ENCODE peak calls at places on chromosomes 13 and 19, in seven cellular contexts. One of them, this sample, is unnamed.

GRCh38 chr13:32409561-32410440 is 18.1 kb downstream of the N4BP2L1 start:
- DNase-seq in astrocyte of the spinal cord: peak
- DNase-seq in cardiac fibroblast: peak
- DNase-seq in heart right ventricle: peak
- DNase-seq in tibial artery: peak
- DNase-seq in endodermal cell: peak
- DNase-seq in brain microvascular endothelial cell: peak
- DNase-seq in this sample: no peak

GRCh38 chr13:30172593-30173300 is 134.6 kb downstream of the KATNAL1 start:
- DNase-seq in astrocyte of the spinal cord: no peak
- DNase-seq in cardiac fibroblast: no peak
- DNase-seq in heart right ventricle: no peak
- DNase-seq in tibial artery: no peak
- DNase-seq in endodermal cell: no peak
- DNase-seq in brain microvascular endothelial cell: no peak
- DNase-seq in this sample: no peak

GRCh38 chr19:18762125-18763023 is 28.7 kb downstream of the COMP start:
- DNase-seq in astrocyte of the spinal cord: peak
- DNase-seq in cardiac fibroblast: peak
- DNase-seq in heart right ventricle: peak
- DNase-seq in tibial artery: no peak
- DNase-seq in endodermal cell: no peak
- DNase-seq in brain microvascular endothelial cell: no peak
- DNase-seq in this sample: no peak

GRCh38 chr19:57280913-57281425 is 684 bp downstream of the ZNF460 start:
- DNase-seq in astrocyte of the spinal cord: no peak
- DNase-seq in cardiac fibroblast: peak
- DNase-seq in heart right ventricle: no peak
- DNase-seq in tibial artery: no peak
- DNase-seq in endodermal cell: no peak
- DNase-seq in brain microvascular endothelial cell: no peak
- DNase-seq in this sample: peak

GRCh38 chr13:26583662-26584061 is 26.2 kb downstream of the WASF3 start:
- DNase-seq in astrocyte of the spinal cord: no peak
- DNase-seq in cardiac fibroblast: no peak
- DNase-seq in heart right ventricle: no peak
- DNase-seq in tibial artery: no peak
- DNase-seq in endodermal cell: no peak
- DNase-seq in brain microvascular endothelial cell: no peak
- DNase-seq in this sample: no peak

GRCh38 chr13:78241278-78241919 is 322.8 kb upstream of the EDNRB start:
- DNase-seq in astrocyte of the spinal cord: peak
- DNase-seq in cardiac fibroblast: peak
- DNase-seq in heart right ventricle: peak
- DNase-seq in tibial artery: no peak
- DNase-seq in endodermal cell: peak
- DNase-seq in brain microvascular endothelial cell: peak
- DNase-seq in this sample: peak

GRCh38 chr19:42440357-42441046 is 2.2 kb downstream of the CXCL17 start:
- DNase-seq in astrocyte of the spinal cord: peak
- DNase-seq in cardiac fibroblast: peak
- DNase-seq in heart right ventricle: peak
- DNase-seq in tibial artery: peak
- DNase-seq in endodermal cell: peak
- DNase-seq in brain microvascular endothelial cell: peak
- DNase-seq in this sample: peak

GRCh38 chr13:112689498-112690241 is at the start of gene ATP11A:
- DNase-seq in astrocyte of the spinal cord: peak
- DNase-seq in cardiac fibroblast: peak
- DNase-seq in heart right ventricle: peak
- DNase-seq in tibial artery: peak
- DNase-seq in endodermal cell: peak
- DNase-seq in brain microvascular endothelial cell: peak
- DNase-seq in this sample: peak

GRCh38 chr19:58380037-58380735 is 644 bp downstream of the ZNF837 start:
- DNase-seq in astrocyte of the spinal cord: no peak
- DNase-seq in cardiac fibroblast: no peak
- DNase-seq in heart right ventricle: no peak
- DNase-seq in tibial artery: no peak
- DNase-seq in endodermal cell: no peak
- DNase-seq in brain microvascular endothelial cell: peak
- DNase-seq in this sample: no peak

GRCh38 chr19:32018014-32018413 is 327.4 kb upstream of the ZNF507 start:
- DNase-seq in astrocyte of the spinal cord: peak
- DNase-seq in cardiac fibroblast: peak
- DNase-seq in heart right ventricle: no peak
- DNase-seq in tibial artery: no peak
- DNase-seq in endodermal cell: no peak
- DNase-seq in brain microvascular endothelial cell: no peak
- DNase-seq in this sample: no peak

GRCh38 chr13:20667857-20668256 is 35.6 kb upstream of the IL17D start:
- DNase-seq in astrocyte of the spinal cord: no peak
- DNase-seq in cardiac fibroblast: no peak
- DNase-seq in heart right ventricle: no peak
- DNase-seq in tibial artery: no peak
- DNase-seq in endodermal cell: no peak
- DNase-seq in brain microvascular endothelial cell: no peak
- DNase-seq in this sample: no peak

GRCh38 chr19:11737964-11738745 is 591 bp downstream of the ZNF823 start:
- DNase-seq in astrocyte of the spinal cord: peak
- DNase-seq in cardiac fibroblast: peak
- DNase-seq in heart right ventricle: peak
- DNase-seq in tibial artery: peak
- DNase-seq in endodermal cell: peak
- DNase-seq in brain microvascular endothelial cell: peak
- DNase-seq in this sample: peak
- TF ChIP-seq CTCF in astrocyte of the spinal cord: no peak
- TF ChIP-seq CTCF in cardiac fibroblast: no peak
- TF ChIP-seq CTCF in heart right ventricle: no peak
- TF ChIP-seq CTCF in tibial artery: no peak
- TF ChIP-seq CTCF in endodermal cell: peak
- TF ChIP-seq CTCF in brain microvascular endothelial cell: no peak
- TF ChIP-seq CTCF in this sample: peak

DNA sequence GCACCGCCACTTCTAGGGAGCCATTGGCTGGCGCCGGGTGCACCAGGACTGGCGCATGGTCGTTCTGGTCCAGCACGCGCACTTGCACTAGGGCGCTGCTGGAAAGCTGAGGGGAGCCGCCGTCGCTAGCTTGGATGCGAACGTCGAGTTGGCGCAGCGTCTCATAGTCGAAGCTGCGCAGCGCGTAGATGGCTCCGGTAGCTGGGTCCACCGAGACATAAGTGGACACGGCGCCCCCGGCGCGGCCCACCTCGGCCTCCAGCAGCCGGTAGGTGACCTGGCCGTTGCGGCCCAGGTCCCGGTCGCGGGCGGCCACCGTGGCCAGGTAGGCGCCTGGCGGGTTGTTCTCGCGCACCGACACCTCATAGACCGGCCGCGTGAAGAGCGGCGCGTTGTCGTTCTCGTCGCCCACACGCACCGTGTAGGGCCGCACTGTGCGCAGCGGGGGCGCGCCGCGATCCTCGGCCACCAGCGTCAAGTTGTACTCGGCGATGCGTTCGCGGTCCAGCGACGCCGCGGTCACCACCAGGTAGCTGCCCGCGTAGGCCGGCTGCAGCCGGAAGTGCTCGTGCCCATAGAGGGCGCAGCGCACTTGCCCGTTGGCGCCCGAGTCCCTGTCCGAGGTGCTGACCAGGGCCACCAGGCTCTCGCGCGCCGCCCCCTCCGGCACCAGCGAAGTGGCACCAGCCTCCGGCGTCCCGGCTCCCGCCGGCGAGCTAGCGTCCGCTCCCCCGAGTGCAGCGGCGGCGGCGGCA is 1.7 kb downstream of the PCDH8 start:
- DNase-seq in astrocyte of the spinal cord: no peak
- DNase-seq in cardiac fibroblast: peak
- DNase-seq in heart right ventricle: peak
- DNase-seq in tibial artery: peak
- DNase-seq in endodermal cell: peak
- DNase-seq in brain microvascular endothelial cell: no peak
- DNase-seq in this sample: peak
- TF ChIP-seq CTCF in astrocyte of the spinal cord: peak
- TF ChIP-seq CTCF in cardiac fibroblast: peak
- TF ChIP-seq CTCF in heart right ventricle: peak
- TF ChIP-seq CTCF in tibial artery: peak
- TF ChIP-seq CTCF in endodermal cell: peak
- TF ChIP-seq CTCF in brain microvascular endothelial cell: peak
- TF ChIP-seq CTCF in this sample: peak

GRCh38 chr19:55173717-55174409 is 6.2 kb downstream of the SYT5 start:
- DNase-seq in astrocyte of the spinal cord: peak
- DNase-seq in cardiac fibroblast: peak
- DNase-seq in heart right ventricle: peak
- DNase-seq in tibial artery: peak
- DNase-seq in endodermal cell: peak
- DNase-seq in brain microvascular endothelial cell: peak
- DNase-seq in this sample: no peak
- TF ChIP-seq CTCF in astrocyte of the spinal cord: peak
- TF ChIP-seq CTCF in cardiac fibroblast: no peak
- TF ChIP-seq CTCF in heart right ventricle: no peak
- TF ChIP-seq CTCF in tibial artery: no peak
- TF ChIP-seq CTCF in endodermal cell: peak
- TF ChIP-seq CTCF in brain microvascular endothelial cell: peak
- TF ChIP-seq CTCF in this sample: no peak

DNA sequence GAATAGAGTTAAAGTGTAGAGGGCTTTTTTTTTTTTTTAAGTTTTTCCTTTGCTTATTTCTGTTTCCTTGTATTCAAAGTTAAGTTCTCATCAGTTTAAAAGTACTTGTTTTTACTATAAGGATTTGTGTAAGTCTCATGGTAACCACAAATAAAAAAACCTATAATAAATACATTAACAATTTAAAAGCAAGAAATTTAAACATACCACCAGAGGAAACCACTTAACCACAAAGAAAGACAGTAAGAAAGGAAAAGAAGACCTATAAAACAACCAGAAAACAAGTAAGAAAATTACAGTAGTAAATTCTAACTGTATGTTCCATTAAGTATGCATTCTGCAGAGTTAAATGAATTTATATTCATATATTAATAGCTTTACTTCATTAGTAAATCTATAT is 999.1 kb upstream of the ATXN8OS start:
- DNase-seq in astrocyte of the spinal cord: peak
- DNase-seq in cardiac fibroblast: no peak
- DNase-seq in heart right ventricle: no peak
- DNase-seq in tibial artery: no peak
- DNase-seq in endodermal cell: no peak
- DNase-seq in brain microvascular endothelial cell: no peak
- DNase-seq in this sample: no peak
- TF ChIP-seq CTCF in astrocyte of the spinal cord: no peak
- TF ChIP-seq CTCF in cardiac fibroblast: no peak
- TF ChIP-seq CTCF in heart right ventricle: no peak
- TF ChIP-seq CTCF in tibial artery: no peak
- TF ChIP-seq CTCF in endodermal cell: peak
- TF ChIP-seq CTCF in brain microvascular endothelial cell: no peak
- TF ChIP-seq CTCF in this sample: no peak

DNA sequence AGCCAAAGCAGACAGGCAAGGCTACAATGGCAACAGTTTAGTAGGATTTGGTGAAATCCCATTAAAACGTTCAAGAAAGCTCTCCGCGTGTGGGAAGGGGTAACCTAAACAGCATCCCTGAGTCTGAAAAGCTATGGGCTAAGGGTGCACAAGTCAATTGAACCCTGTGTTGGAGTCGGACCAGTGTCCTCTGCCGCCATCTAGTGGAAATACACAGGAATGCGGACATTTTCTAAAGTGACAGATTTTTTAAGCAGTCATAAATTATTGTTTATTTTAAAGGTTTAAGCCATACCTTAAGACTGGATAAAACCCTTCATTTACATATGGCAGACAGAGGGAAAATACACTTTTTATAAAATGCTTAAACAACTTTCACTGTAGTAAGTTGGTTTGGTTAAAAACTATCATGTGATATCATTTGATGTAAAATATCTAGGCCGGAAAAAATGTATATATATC is 26.5 kb upstream of the LSM14A start:
- DNase-seq in astrocyte of the spinal cord: peak
- DNase-seq in cardiac fibroblast: peak
- DNase-seq in heart right ventricle: no peak
- DNase-seq in tibial artery: peak
- DNase-seq in endodermal cell: peak
- DNase-seq in brain microvascular endothelial cell: peak
- DNase-seq in this sample: peak
- TF ChIP-seq CTCF in astrocyte of the spinal cord: peak
- TF ChIP-seq CTCF in cardiac fibroblast: peak
- TF ChIP-seq CTCF in heart right ventricle: peak
- TF ChIP-seq CTCF in tibial artery: peak
- TF ChIP-seq CTCF in endodermal cell: peak
- TF ChIP-seq CTCF in brain microvascular endothelial cell: peak
- TF ChIP-seq CTCF in this sample: peak

GRCh38 chr19:50720921-50721291 is 1.3 kb upstream of the SHANK1 start:
- DNase-seq in astrocyte of the spinal cord: no peak
- DNase-seq in cardiac fibroblast: no peak
- DNase-seq in heart right ventricle: no peak
- DNase-seq in tibial artery: no peak
- DNase-seq in endodermal cell: peak
- DNase-seq in brain microvascular endothelial cell: no peak
- DNase-seq in this sample: no peak
- TF ChIP-seq CTCF in astrocyte of the spinal cord: no peak
- TF ChIP-seq CTCF in cardiac fibroblast: no peak
- TF ChIP-seq CTCF in heart right ventricle: no peak
- TF ChIP-seq CTCF in tibial artery: no peak
- TF ChIP-seq CTCF in endodermal cell: peak
- TF ChIP-seq CTCF in brain microvascular endothelial cell: no peak
- TF ChIP-seq CTCF in this sample: no peak

GRCh38 chr19:30742539-30742938 is 370.4 kb downstream of the ZNF536 start:
- DNase-seq in astrocyte of the spinal cord: no peak
- DNase-seq in cardiac fibroblast: no peak
- DNase-seq in heart right ventricle: no peak
- DNase-seq in tibial artery: no peak
- DNase-seq in endodermal cell: no peak
- DNase-seq in brain microvascular endothelial cell: no peak
- DNase-seq in this sample: no peak
- TF ChIP-seq CTCF in astrocyte of the spinal cord: no peak
- TF ChIP-seq CTCF in cardiac fibroblast: no peak
- TF ChIP-seq CTCF in heart right ventricle: no peak
- TF ChIP-seq CTCF in tibial artery: no peak
- TF ChIP-seq CTCF in endodermal cell: no peak
- TF ChIP-seq CTCF in brain microvascular endothelial cell: no peak
- TF ChIP-seq CTCF in this sample: no peak

GRCh38 chr13:98773053-98773452 is 20.6 kb upstream of the SLC15A1 start:
- DNase-seq in astrocyte of the spinal cord: no peak
- DNase-seq in cardiac fibroblast: no peak
- DNase-seq in heart right ventricle: no peak
- DNase-seq in tibial artery: no peak
- DNase-seq in endodermal cell: peak
- DNase-seq in brain microvascular endothelial cell: no peak
- DNase-seq in this sample: no peak
- TF ChIP-seq CTCF in astrocyte of the spinal cord: peak
- TF ChIP-seq CTCF in cardiac fibroblast: no peak
- TF ChIP-seq CTCF in heart right ventricle: no peak
- TF ChIP-seq CTCF in tibial artery: no peak
- TF ChIP-seq CTCF in endodermal cell: peak
- TF ChIP-seq CTCF in brain microvascular endothelial cell: peak
- TF ChIP-seq CTCF in this sample: no peak

GRCh38 chr13:110317093-110317492 is 10.0 kb downstream of the COL4A2 start:
- DNase-seq in astrocyte of the spinal cord: no peak
- DNase-seq in cardiac fibroblast: no peak
- DNase-seq in heart right ventricle: no peak
- DNase-seq in tibial artery: no peak
- DNase-seq in endodermal cell: peak
- DNase-seq in brain microvascular endothelial cell: no peak
- DNase-seq in this sample: no peak
- TF ChIP-seq CTCF in astrocyte of the spinal cord: no peak
- TF ChIP-seq CTCF in cardiac fibroblast: no peak
- TF ChIP-seq CTCF in heart right ventricle: no peak
- TF ChIP-seq CTCF in tibial artery: no peak
- TF ChIP-seq CTCF in endodermal cell: no peak
- TF ChIP-seq CTCF in brain microvascular endothelial cell: no peak
- TF ChIP-seq CTCF in this sample: no peak

GRCh38 chr19:45636902-45637301 is 2.3 kb downstream of the EML2 start:
- DNase-seq in astrocyte of the spinal cord: no peak
- DNase-seq in cardiac fibroblast: no peak
- DNase-seq in heart right ventricle: no peak
- DNase-seq in tibial artery: no peak
- DNase-seq in endodermal cell: no peak
- DNase-seq in brain microvascular endothelial cell: no peak
- DNase-seq in this sample: no peak
- TF ChIP-seq CTCF in astrocyte of the spinal cord: no peak
- TF ChIP-seq CTCF in cardiac fibroblast: no peak
- TF ChIP-seq CTCF in heart right ventricle: no peak
- TF ChIP-seq CTCF in tibial artery: no peak
- TF ChIP-seq CTCF in endodermal cell: no peak
- TF ChIP-seq CTCF in brain microvascular endothelial cell: no peak
- TF ChIP-seq CTCF in this sample: no peak